ENCODE peak calls at places on chromosomes 11 and 22, in four cellular contexts. M is IMR-90, J is H9, S is neuronal stem cell. R is an unnamed sample.
A peak's percentile ranks its signal among the peaks of the same experiment; 100 is the strongest.

GRCh38 chr22:44026630-44027511 is 2.8 kb downstream of the PARVB start:
- DNase-seq in M (peak; percentile 63), J (no peak), S (no peak), R (no peak)

GRCh38 chr22:30445438-30445936 is 19.9 kb downstream of the MTFP1 start:
- DNase-seq in M (peak; percentile 39), J (no peak), S (no peak), R (no peak)

GRCh38 chr22:22935546-22936157 is 48.0 kb downstream of the IGLL5 start:
- DNase-seq in M (no peak), J (peak; percentile 56), S (no peak), R (no peak)

GRCh38 chr11:5689551-5689983 is at the start of gene TRIM22:
- DNase-seq in M (peak; percentile 71), J (peak; percentile 52), S (no peak), R (no peak)

GRCh38 chr11:126115253-126115540 is 52.5 kb upstream of the CDON start:
- DNase-seq in M (no peak), J (no peak), S (no peak), R (no peak)

GRCh38 chr11:14620027-14620511 is 23.5 kb upstream of the PDE3B start:
- DNase-seq in M (no peak), J (no peak), S (no peak), R (no peak)

GRCh38 chr22:21712751-21713427 is 22.7 kb downstream of the YPEL1 start:
- DNase-seq in M (peak; percentile 78), J (peak; percentile 59), S (no peak), R (no peak)

GRCh38 chr22:37166675-37167066 is 17.0 kb upstream of the IL2RB start:
- DNase-seq in M (peak; percentile 65), J (peak; percentile 86), S (peak; percentile 70), R (peak; percentile 90)

GRCh38 chr11:80331694-80332093 is 890.9 kb upstream of the TENM4 start:
- DNase-seq in M (no peak), J (no peak), S (no peak), R (no peak)

GRCh38 chr11:6655790-6656580 is at the start of gene DCHS1:
- DNase-seq in M (no peak), J (no peak), S (no peak), R (peak; percentile 67)

DNA sequence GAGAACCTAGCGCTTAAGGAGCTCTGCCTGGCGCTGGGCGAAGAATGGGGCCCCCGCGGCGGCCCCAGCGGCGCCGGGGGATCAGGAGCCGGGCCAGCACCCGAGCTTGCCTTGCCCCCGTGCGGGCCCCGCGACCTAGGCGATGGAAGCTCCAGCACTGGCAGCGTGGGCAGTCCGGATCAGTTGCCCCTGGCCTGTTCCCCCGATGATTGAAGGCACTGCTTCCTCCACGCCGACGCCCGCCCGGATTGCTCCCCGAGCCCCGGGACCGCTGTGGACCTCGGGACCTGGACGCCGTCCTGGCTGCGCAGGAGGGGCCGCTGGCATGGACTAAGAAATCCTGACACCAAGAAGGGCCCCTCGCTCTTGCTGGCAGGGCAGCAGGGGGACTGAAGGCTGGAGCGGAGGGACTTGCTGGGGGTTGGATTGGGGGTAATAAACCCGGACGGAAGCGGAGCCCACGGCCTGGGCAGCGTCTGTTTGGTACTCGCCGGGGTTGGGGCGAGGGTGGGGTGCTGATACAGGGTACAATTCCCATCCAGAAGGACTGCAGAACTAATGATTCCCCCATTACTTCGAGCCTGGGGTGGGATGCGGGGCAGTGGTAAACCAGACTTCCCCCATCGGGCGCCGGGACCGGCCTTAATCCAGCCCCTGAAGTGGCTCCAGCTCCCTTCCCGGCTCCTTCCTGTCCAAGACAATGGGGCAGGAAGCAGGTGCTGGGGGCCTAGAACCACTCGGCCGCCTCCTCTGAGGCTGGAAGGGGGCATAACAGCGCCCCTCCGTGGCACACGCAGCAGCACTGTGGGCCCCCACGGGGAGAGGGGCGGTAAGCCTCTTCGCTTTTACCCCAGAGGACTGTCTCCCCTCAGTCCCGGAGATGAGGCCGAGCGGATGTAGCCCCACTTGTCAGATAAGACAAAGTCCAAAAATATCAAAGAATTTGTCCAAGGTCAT is 985 bp downstream of the CCDC85B start:
- DNase-seq in M (no peak), J (peak; percentile 78), S (no peak), R (peak; percentile 72)
- H3K23ac ChIP-seq in M (peak overlapping the region; percentile 77), J (no peak overlapping the region), S (peak overlapping the region; percentile 94), R (no peak overlapping the region)

GRCh38 chr22:36026741-36027140 is 1.9 kb downstream of the RBFOX2 start:
- DNase-seq in M (peak; percentile 60), J (no peak), S (no peak), R (no peak)

GRCh38 chr22:36027960-36028645 is 521 bp downstream of the RBFOX2 start:
- DNase-seq in M (no peak), J (no peak), S (peak; percentile 72), R (peak; percentile 83)

GRCh38 chr22:36029406-36029755 is 757 bp upstream of the RBFOX2 start:
- DNase-seq in M (peak; percentile 38), J (no peak), S (no peak), R (no peak)

GRCh38 chr22:36027579-36027959 is 1.1 kb downstream of the RBFOX2 start:
- DNase-seq in M (no peak), J (no peak), S (no peak), R (no peak)

GRCh38 chr22:36028646-36029405 is at the start of gene RBFOX2:
- DNase-seq in M (peak; percentile 95), J (peak; percentile 99), S (peak; percentile 95), R (peak; percentile 99)
- H3K23ac ChIP-seq in M (peak within 1 kb of the TSS; percentile 93), J (no peak within 1 kb of the TSS), S (peak within 1 kb of the TSS; percentile 80), R (no peak within 1 kb of the TSS)

DNA sequence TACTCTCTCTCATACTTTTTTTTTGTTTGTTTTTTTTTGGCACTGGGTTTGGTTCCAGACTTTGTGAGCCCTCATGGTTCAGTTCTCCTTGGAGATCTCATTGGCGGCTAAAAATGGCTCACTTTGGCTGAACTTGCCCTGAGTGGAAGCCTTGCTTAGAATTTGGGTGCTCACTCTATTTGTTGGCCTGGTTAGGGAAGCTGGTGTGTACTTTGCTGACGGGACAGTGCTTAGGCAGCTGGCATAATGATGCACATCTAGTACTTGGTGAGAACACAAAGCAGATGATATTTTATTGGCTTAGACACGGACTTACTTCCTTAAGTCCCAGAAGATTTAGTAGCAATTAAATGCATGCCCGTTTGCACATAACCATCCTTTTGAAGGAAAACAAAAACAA is 66.5 kb upstream of the GRAMD1B start:
- DNase-seq in M (no peak), J (no peak), S (no peak), R (no peak)
- H3K23ac ChIP-seq in M (no peak overlapping the region), J (no peak overlapping the region), S (no peak overlapping the region), R (no peak overlapping the region)

DNA sequence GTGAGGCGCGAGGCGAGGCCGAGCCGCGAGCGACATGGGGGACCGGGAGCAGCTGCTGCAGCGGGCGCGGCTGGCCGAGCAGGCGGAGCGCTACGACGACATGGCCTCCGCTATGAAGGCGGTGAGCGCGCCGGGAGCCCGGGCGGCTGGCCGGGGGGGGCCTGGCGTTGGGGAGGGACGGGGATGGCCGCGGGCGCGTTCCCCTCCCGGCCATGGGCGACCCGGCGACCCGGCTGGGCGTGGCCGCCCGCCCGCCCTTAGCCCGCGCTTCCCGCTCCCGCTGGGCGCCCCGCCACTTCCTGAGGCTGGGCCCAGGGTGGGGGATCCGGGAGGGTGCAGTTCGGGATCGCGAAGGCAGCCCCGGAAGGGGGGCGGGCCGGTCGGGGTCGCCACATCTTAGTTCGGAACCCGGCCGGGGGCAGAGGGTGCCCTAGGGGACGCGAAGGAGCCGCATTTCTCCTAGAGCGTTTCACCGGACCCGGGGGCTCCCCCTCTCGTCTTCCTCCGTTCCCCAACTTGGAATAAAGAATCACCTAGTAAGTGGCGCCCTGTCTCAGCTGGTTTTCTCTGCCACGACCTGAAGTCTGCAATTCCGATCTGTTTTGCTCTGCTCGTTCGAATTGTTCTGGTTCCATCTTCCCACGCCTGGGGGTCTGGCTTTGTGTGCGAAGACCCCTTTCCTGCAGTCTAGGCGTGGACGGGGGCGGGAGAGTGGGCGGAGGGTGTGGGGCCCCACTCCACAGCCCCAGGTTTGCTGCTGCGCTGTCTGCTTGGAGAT is 554 bp downstream of the YWHAH start:
- DNase-seq in M (no peak), J (no peak), S (peak; percentile 17), R (peak; percentile 71)
- H3K23ac ChIP-seq in M (peak overlapping the region; percentile 99), J (no peak overlapping the region), S (peak overlapping the region; percentile 89), R (no peak overlapping the region)

DNA sequence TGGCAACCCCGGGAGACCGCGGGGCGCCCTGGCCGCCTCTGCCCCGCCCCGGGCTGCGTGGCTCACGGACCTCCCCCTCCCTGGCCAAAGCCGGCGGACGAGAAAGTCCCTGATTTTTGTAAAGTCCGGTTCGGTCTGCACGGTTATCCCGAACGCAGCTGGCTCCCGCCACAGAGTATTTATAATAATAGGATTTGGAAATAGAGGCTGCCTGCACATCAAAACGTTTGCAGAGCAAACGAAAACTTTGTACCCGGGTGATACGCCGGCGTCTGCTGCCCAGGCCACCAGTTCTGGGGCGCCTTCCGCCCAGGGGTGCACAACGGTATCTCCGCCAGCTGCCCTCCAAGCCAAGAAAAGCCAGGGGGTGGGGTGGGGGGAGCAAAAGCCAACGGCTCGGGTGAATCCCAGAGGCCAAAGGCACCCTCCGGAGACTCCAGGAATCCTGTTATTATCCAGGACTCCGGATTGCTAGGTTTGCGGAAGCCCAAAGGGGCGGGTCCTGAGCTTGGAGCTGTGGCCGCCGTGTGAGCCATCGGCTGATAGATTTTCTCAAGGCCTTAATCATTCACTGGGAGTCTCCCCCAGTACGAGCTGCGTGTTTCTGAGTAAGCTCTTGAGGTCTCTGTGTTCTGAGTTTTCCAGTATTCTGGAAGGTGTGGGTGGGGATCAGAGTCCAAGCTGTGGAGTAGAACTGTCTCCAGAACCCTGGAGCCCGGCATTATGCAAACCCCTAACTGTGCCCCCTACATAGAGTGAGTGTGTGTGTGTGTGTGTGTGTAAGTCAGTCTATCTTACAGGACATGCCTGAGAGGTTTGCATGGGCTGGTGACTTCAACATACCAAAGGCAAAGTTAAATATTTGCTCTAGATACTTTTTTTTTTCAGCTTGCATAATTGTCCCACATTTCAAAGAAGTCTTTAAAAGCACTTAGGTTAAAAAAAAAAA is 679 bp upstream of the SHANK2 start:
- DNase-seq in M (peak; percentile 68), J (peak; percentile 64), S (no peak), R (peak; percentile 77)
- H3K23ac ChIP-seq in M (peak overlapping the region; percentile 4), J (no peak overlapping the region), S (no peak overlapping the region), R (no peak overlapping the region)

DNA sequence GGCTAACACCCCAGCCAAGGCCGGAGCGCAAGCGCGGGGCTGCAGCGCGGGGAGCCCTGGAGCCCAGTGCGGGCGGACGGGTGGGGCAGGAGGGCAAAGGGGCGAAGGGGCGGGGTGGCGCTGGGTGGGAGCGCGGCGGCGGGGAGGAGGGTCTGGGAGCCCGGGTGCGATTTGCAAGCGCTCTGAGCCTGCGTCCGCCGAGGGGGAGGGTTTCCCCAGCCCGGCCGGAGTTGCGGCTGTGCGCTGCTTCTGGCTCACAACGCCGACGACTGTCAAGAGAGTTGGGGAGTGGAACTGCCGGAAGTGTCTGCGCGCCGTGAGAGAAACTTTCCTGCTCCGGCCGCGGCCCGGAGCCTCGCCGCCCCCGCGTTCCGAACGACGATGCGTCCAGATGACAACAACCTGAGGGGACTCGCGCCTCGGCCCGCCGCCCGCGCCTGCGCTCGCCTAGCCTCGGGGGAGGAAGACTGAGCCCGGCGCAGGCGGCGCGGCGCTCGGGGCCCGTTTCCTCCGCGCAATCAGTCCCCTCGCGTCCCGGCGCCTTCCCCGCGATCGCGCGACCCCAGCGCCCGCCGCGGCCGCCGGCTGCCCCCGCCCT is at the start of gene ARHGAP42:
- DNase-seq in M (peak; percentile 48), J (peak; percentile 91), S (peak; percentile 46), R (peak; percentile 78)
- H3K23ac ChIP-seq in M (peak within 1 kb of the TSS; percentile 98), J (no peak within 1 kb of the TSS), S (peak within 1 kb of the TSS; percentile 85), R (no peak within 1 kb of the TSS)